ENCODE peak calls at places on chromosome 5, in nine cellular contexts. W is astrocyte of the cerebellum, Z is IMR-90, A is cardiac fibroblast, P is thoracic aorta, M is body of pancreas, Q is cardiac muscle cell, H is mammary epithelial cell, Y is fibroblast of pulmonary artery. B is an unnamed sample.

GRCh38 chr5:125485003-125485641 is 738.7 kb upstream of the ZNF608 start:
- DNase-seq in W (peak; percentile 98), Z (peak; percentile 97), A (peak; percentile 98), P (peak; percentile 32), M (peak; percentile 59), Q (peak; percentile 19), H (peak; percentile 99), Y (peak; percentile 96), B (no peak)

GRCh38 chr5:23014251-23014650 is 161.1 kb upstream of the CDH12 start:
- DNase-seq in W (no peak), Z (no peak), A (no peak), P (no peak), M (no peak), Q (no peak), H (no peak), Y (no peak), B (no peak)

GRCh38 chr5:73135429-73136276 is 15.3 kb downstream of the TMEM171 start:
- DNase-seq in W (no peak), Z (peak; percentile 42), A (peak; percentile 48), P (no peak), M (no peak), Q (peak; percentile 62), H (peak; percentile 27), Y (no peak), B (no peak)

GRCh38 chr5:123754167-123754840 is 242.3 kb downstream of the CSNK1G3 start:
- DNase-seq in W (no peak), Z (peak; percentile 69), A (peak; percentile 68), P (no peak), M (no peak), Q (no peak), H (peak; percentile 35), Y (peak; percentile 21), B (no peak)

GRCh38 chr5:98845878-98846277 is 72.4 kb downstream of the RGMB start:
- DNase-seq in W (no peak), Z (no peak), A (no peak), P (no peak), M (no peak), Q (no peak), H (no peak), Y (no peak), B (no peak)

GRCh38 chr5:65108786-65109743 is 340.3 kb downstream of the CWC27 start:
- DNase-seq in W (no peak), Z (peak; percentile 21), A (peak; percentile 76), P (no peak), M (no peak), Q (no peak), H (peak; percentile 76), Y (no peak), B (no peak)

GRCh38 chr5:75640395-75640794 is 29.1 kb downstream of the ANKDD1B start:
- DNase-seq in W (peak; percentile 47), Z (peak; percentile 78), A (peak; percentile 87), P (no peak), M (no peak), Q (no peak), H (peak; percentile 60), Y (peak; percentile 84), B (no peak)

GRCh38 chr5:116528519-116529234 is 45.9 kb downstream of the SEMA6A start:
- DNase-seq in W (no peak), Z (no peak), A (no peak), P (no peak), M (no peak), Q (peak; percentile 20), H (no peak), Y (no peak), B (no peak)

GRCh38 chr5:119302916-119303897 is 52.6 kb upstream of the TNFAIP8 start:
- DNase-seq in W (peak; percentile 91), Z (peak; percentile 99), A (peak; percentile 97), P (peak; percentile 5), M (peak; percentile 64), Q (no peak), H (peak; percentile 97), Y (peak; percentile 93), B (no peak)

GRCh38 chr5:172129174-172129764 is 58.8 kb downstream of the STK10 start:
- DNase-seq in W (no peak), Z (no peak), A (no peak), P (no peak), M (peak; percentile 46), Q (no peak), H (no peak), Y (no peak), B (no peak)

GRCh38 chr5:132054697-132055440 is 5.6 kb upstream of the IL3 start:
- DNase-seq in W (no peak), Z (no peak), A (no peak), P (no peak), M (no peak), Q (no peak), H (no peak), Y (no peak), B (no peak)

GRCh38 chr5:52961238-52961637 is 27.9 kb upstream of the ITGA2 start:
- DNase-seq in W (peak; percentile 24), Z (no peak), A (no peak), P (no peak), M (no peak), Q (no peak), H (peak; percentile 89), Y (no peak), B (no peak)

GRCh38 chr5:22541037-22541436 is 312.1 kb downstream of the CDH12 start:
- DNase-seq in W (no peak), Z (no peak), A (no peak), P (no peak), M (no peak), Q (peak; percentile 87), H (no peak), Y (no peak), B (no peak)

GRCh38 chr5:14223372-14223771 is 80.2 kb downstream of the TRIO start:
- DNase-seq in W (no peak), Z (no peak), A (no peak), P (no peak), M (no peak), Q (no peak), H (no peak), Y (no peak), B (no peak)

GRCh38 chr5:135391123-135391868 is 7.7 kb downstream of the MACROH2A1 start:
- DNase-seq in W (peak; percentile 94), Z (peak; percentile 95), A (peak; percentile 84), P (no peak), M (no peak), Q (peak; percentile 53), H (peak; percentile 84), Y (peak; percentile 68), B (no peak)

GRCh38 chr5:55108651-55109050 is 6.2 kb downstream of the GZMA start:
- DNase-seq in W (no peak), Z (no peak), A (no peak), P (no peak), M (no peak), Q (no peak), H (no peak), Y (no peak), B (no peak)

GRCh38 chr5:6712136-6712581 is 1.1 kb upstream of the TENT4A start:
- DNase-seq in W (no peak), Z (peak; percentile 73), A (peak; percentile 77), P (peak; percentile 36), M (peak; percentile 59), Q (peak; percentile 69), H (peak; percentile 51), Y (peak; percentile 58), B (peak; percentile 49)

GRCh38 chr5:167708449-167708848 is 583.0 kb upstream of the WWC1 start:
- DNase-seq in W (no peak), Z (no peak), A (no peak), P (no peak), M (no peak), Q (no peak), H (no peak), Y (no peak), B (no peak)

GRCh38 chr5:179774442-179774841 is 19.3 kb upstream of the LTC4S start:
- DNase-seq in W (no peak), Z (no peak), A (no peak), P (no peak), M (no peak), Q (no peak), H (no peak), Y (no peak), B (no peak)

GRCh38 chr5:149474198-149474597 is 77.0 kb downstream of the CSNK1A1 start:
- DNase-seq in W (no peak), Z (no peak), A (no peak), P (no peak), M (peak; percentile 72), Q (no peak), H (peak; percentile 86), Y (no peak), B (no peak)

GRCh38 chr5:68548959-68549676 is 333.6 kb downstream of the PIK3R1 start:
- DNase-seq in W (no peak), Z (peak; percentile 92), A (peak; percentile 49), P (no peak), M (no peak), Q (no peak), H (peak; percentile 76), Y (peak; percentile 78), B (no peak)

GRCh38 chr5:83387041-83387440 is 84.5 kb upstream of the VCAN start:
- DNase-seq in W (no peak), Z (peak; percentile 11), A (peak; percentile 48), P (no peak), M (no peak), Q (no peak), H (no peak), Y (no peak), B (no peak)

GRCh38 chr5:83388608-83389007 is 82.9 kb upstream of the VCAN start:
- DNase-seq in W (peak; percentile 18), Z (peak; percentile 92), A (no peak), P (no peak), M (peak; percentile 13), Q (no peak), H (no peak), Y (no peak), B (no peak)

GRCh38 chr5:83385812-83386211 is 85.7 kb upstream of the VCAN start:
- DNase-seq in W (no peak), Z (no peak), A (no peak), P (no peak), M (no peak), Q (no peak), H (no peak), Y (no peak), B (no peak)
- TF ChIP-seq CTCF in W (no peak), Z (no peak), A (peak; percentile 6), P (no peak), M (no peak), Q (no peak), H (peak; percentile 23), Y (no peak), B (no peak)

GRCh38 chr5:9898319-9898718 is 268.2 kb upstream of the TAS2R1 start:
- DNase-seq in W (no peak), Z (peak; percentile 49), A (peak; percentile 60), P (no peak), M (peak; percentile 72), Q (peak; percentile 23), H (peak; percentile 13), Y (peak; percentile 72), B (peak; percentile 36)
- TF ChIP-seq CTCF in W (peak; percentile 53), Z (peak; percentile 53), A (peak; percentile 67), P (no peak), M (peak; percentile 62), Q (peak; percentile 67), H (peak; percentile 49), Y (peak; percentile 81), B (peak; percentile 37)

GRCh38 chr5:79133121-79133656 is 21.6 kb downstream of the BHMT start:
- DNase-seq in W (peak; percentile 46), Z (peak; percentile 61), A (peak; percentile 76), P (no peak), M (no peak), Q (peak; percentile 62), H (peak; percentile 13), Y (peak; percentile 77), B (no peak)
- TF ChIP-seq CTCF in W (no peak), Z (peak; percentile 59), A (no peak), P (peak; percentile 48), M (peak; percentile 60), Q (no peak), H (peak; percentile 43), Y (peak; percentile 24), B (peak; percentile 70)

GRCh38 chr5:17190799-17191391 is 26.5 kb upstream of the BASP1 start:
- DNase-seq in W (no peak), Z (peak; percentile 81), A (no peak), P (no peak), M (no peak), Q (no peak), H (no peak), Y (no peak), B (no peak)
- TF ChIP-seq CTCF in W (no peak), Z (no peak), A (no peak), P (no peak), M (no peak), Q (no peak), H (no peak), Y (no peak), B (no peak)

B was measured in endothelial cell.